ENCODE peak calls at places on chromosomes 3 and 15, in ten cellular contexts. S is HL-60; W is psoas muscle; Y is lower lobe of right lung; J is stimulated activated CD8-positive, alpha-beta memory T cell treated with anti-CD3 and anti-CD28 coated beads, Interleukin-7, amount 100 ng/mL, for 4 hours; M is stimulated activated naive CD8-positive, alpha-beta T cell treated with anti-CD3 and anti-CD28 coated beads, Interleukin-15, amount 100 ng/mL, for 72 hours; R is LoVo; T is T-cell; C is NCI-H748 treated with DMSO at 0.1 percent for 48 hours; P is RWPE1. Z is an unnamed sample.

GRCh38 chr3:65873028-65873427 is 165.7 kb downstream of the MAGI1 start:
- DNase-seq in R (no peak), W (no peak), C (no peak), P (no peak), S (no peak), T (no peak), Y (no peak), J (no peak), M (no peak), Z (no peak)

GRCh38 chr15:89374116-89375004 is 39.7 kb upstream of the POLG start:
- DNase-seq in Y (no peak), C (no peak), T (no peak), S (no peak), J (no peak), R (no peak), P (no peak), W (no peak), M (no peak), Z (no peak)

GRCh38 chr3:135491478-135491877 is 474.1 kb upstream of the PPP2R3A start:
- DNase-seq in C (no peak), S (no peak), M (no peak), P (no peak), W (no peak), T (no peak), Y (no peak), J (no peak), R (no peak), Z (no peak)

GRCh38 chr15:88873786-88874185 is 21.6 kb downstream of the HAPLN3 start:
- DNase-seq in W (no peak), R (no peak), P (no peak), C (no peak), J (no peak), T (no peak), Y (no peak), S (no peak), M (no peak), Z (no peak)

GRCh38 chr15:82305621-82306048 is 43.0 kb downstream of the SAXO2 start:
- DNase-seq in Y (no peak), M (no peak), T (no peak), R (no peak), C (no peak), J (no peak), P (no peak), W (no peak), S (no peak), Z (no peak)

GRCh38 chr3:25723802-25724201 is 59.1 kb upstream of the TOP2B start:
- DNase-seq in T (no peak), J (no peak), Y (no peak), R (no peak), M (no peak), C (no peak), W (no peak), S (no peak), P (no peak), Z (no peak)

GRCh38 chr3:24365168-24365567 is 129.5 kb downstream of the THRB start:
- DNase-seq in R (peak; percentile 80), J (no peak), T (no peak), M (no peak), W (peak; percentile 31), C (no peak), S (no peak), Y (no peak), P (peak; percentile 70), Z (no peak)

GRCh38 chr15:26314577-26314976 is 451.4 kb upstream of the ATP10A start:
- DNase-seq in R (no peak), P (no peak), Y (no peak), C (no peak), T (no peak), S (no peak), J (no peak), W (no peak), M (no peak), Z (no peak)

GRCh38 chr3:185549651-185550111 is 2.7 kb downstream of the LIPH start:
- DNase-seq in M (no peak), C (no peak), J (no peak), P (no peak), W (no peak), T (no peak), R (no peak), S (no peak), Y (no peak), Z (no peak)

GRCh38 chr3:84092907-84093306 is 865.9 kb upstream of the CADM2 start:
- DNase-seq in R (no peak), S (no peak), C (no peak), P (no peak), T (no peak), J (no peak), M (no peak), W (no peak), Y (no peak), Z (no peak)

Z was measured in NCI-H1105 treated with DMSO at 0.1 percent for 48 hours.